ENCODE peak calls at places on chromosomes 5 and 9, in six cellular contexts. S is B cell; K is stimulated activated CD8-positive, alpha-beta memory T cell treated with anti-CD3 and anti-CD28 coated beads, Interleukin-2, amount 100 ng/mL, for 48 hours; I is head of caudate nucleus; G is esophagus squamous epithelium; L is occipital lobe. O is an unnamed sample.

GRCh38 chr9:79581794-79582193 is 10.0 kb downstream of the TLE4 start:
- DNase-seq in K (no peak), L (no peak), G (no peak), I (no peak), S (no peak), O (no peak)

GRCh38 chr5:127053049-127053448 is 20.3 kb downstream of the C5orf63 start:
- DNase-seq in I (no peak), S (no peak), L (no peak), G (no peak), K (no peak), O (no peak)

GRCh38 chr9:112554516-112554915 is 67.9 kb downstream of the KIAA1958 start:
- DNase-seq in G (no peak), I (no peak), K (no peak), S (no peak), L (no peak), O (no peak)

GRCh38 chr9:135157856-135158571 is 70.5 kb downstream of the OLFM1 start:
- DNase-seq in G (no peak), I (no peak), S (no peak), L (no peak), K (no peak), O (no peak)

GRCh38 chr9:73073337-73074175 is 78.1 kb upstream of the ANXA1 start:
- DNase-seq in K (no peak), S (no peak), G (no peak), I (no peak), L (no peak), O (no peak)

GRCh38 chr5:156570615-156571014 is 243.7 kb downstream of the SGCD start:
- DNase-seq in L (no peak), I (no peak), G (no peak), S (no peak), K (no peak), O (no peak)

GRCh38 chr9:92711146-92711545 is 41.2 kb upstream of the IPPK start:
- DNase-seq in K (no peak), I (no peak), S (no peak), G (no peak), L (no peak), O (no peak)

GRCh38 chr9:136527721-136528710 is 17.8 kb downstream of the NOTCH1 start:
- DNase-seq in L (no peak), K (no peak), G (no peak), S (peak; percentile 43), I (no peak), O (no peak)

GRCh38 chr5:131505237-131505908 is 129.7 kb downstream of the RAPGEF6 start:
- DNase-seq in G (no peak), K (no peak), S (no peak), I (no peak), L (no peak), O (no peak)

O was measured in GM06990.